ENCODE peak calls at places on chromosomes 6 and 20, in nine cellular contexts. I is activated CD4-positive, alpha-beta T cell treated with anti-CD3 and anti-CD28 coated beads, Interleukin-2, amount 50 U/mL, for 48 hours; J is NCI-H345; W is A172; G is stimulated activated CD4-positive, alpha-beta T cell treated with anti-CD3 and anti-CD28 coated beads, TNF-alpha, amount 100 ng/mL, for 24 hours; M is pulmonary artery endothelial cell; C is fibroblast of the aortic adventitia; Z is CD8-positive, alpha-beta memory T cell; F is amygdala. P is an unnamed sample.

GRCh38 chr20:51388756-51389542 is 153.6 kb downstream of the NFATC2 start:
- DNase-seq in I (no peak), J (no peak), W (no peak), G (no peak), M (no peak), C (no peak), Z (no peak), F (no peak), P (no peak)

GRCh38 chr20:63498950-63499332 is at the start of gene EEF1A2:
- DNase-seq in I (no peak), J (peak), W (no peak), G (no peak), M (no peak), C (no peak), Z (peak), F (no peak), P (peak)

GRCh38 chr6:119957195-119957594 is 607.6 kb upstream of the MAN1A1 start:
- DNase-seq in I (no peak), J (no peak), W (no peak), G (no peak), M (no peak), C (no peak), Z (no peak), F (no peak), P (no peak)

GRCh38 chr6:79040083-79040482 is 38.0 kb downstream of the PHIP start:
- DNase-seq in I (peak), J (no peak), W (no peak), G (no peak), M (no peak), C (no peak), Z (no peak), F (no peak), P (no peak)

GRCh38 chr6:89605861-89606260 is 32.7 kb downstream of the LYRM2 start:
- DNase-seq in I (no peak), J (no peak), W (no peak), G (no peak), M (no peak), C (no peak), Z (no peak), F (no peak), P (no peak)

GRCh38 chr20:18019068-18019467 is 38.6 kb downstream of the OVOL2 start:
- DNase-seq in I (peak), J (no peak), W (peak), G (no peak), M (no peak), C (peak), Z (no peak), F (no peak), P (no peak)

GRCh38 chr6:7404546-7404945 is 14.9 kb downstream of the RIOK1 start:
- DNase-seq in I (no peak), J (no peak), W (no peak), G (no peak), M (no peak), C (no peak), Z (no peak), F (no peak), P (no peak)

GRCh38 chr6:143141442-143141841 is 80.8 kb downstream of the AIG1 start:
- DNase-seq in I (no peak), J (no peak), W (no peak), G (no peak), M (no peak), C (no peak), Z (no peak), F (no peak), P (no peak)

GRCh38 chr6:89768324-89768723 is 51.3 kb downstream of the MDN1 start:
- DNase-seq in I (no peak), J (no peak), W (no peak), G (no peak), M (no peak), C (no peak), Z (no peak), F (no peak), P (no peak)

GRCh38 chr6:142856607-142856856 is 88.4 kb downstream of the HIVEP2 start:
- DNase-seq in I (no peak), J (no peak), W (no peak), G (no peak), M (no peak), C (no peak), Z (no peak), F (no peak), P (no peak)

GRCh38 chr6:75217203-75217602 is 11.3 kb upstream of the COL12A1 start:
- DNase-seq in I (no peak), J (no peak), W (peak), G (no peak), M (no peak), C (peak), Z (no peak), F (no peak), P (no peak)

GRCh38 chr6:165677091-165677490 is 14.1 kb upstream of the PDE10A start:
- DNase-seq in I (no peak), J (no peak), W (no peak), G (no peak), M (no peak), C (no peak), Z (no peak), F (no peak), P (no peak)

GRCh38 chr6:84618046-84618752 is 146.2 kb downstream of the TBX18 start:
- DNase-seq in I (no peak), J (no peak), W (peak), G (no peak), M (peak), C (peak), Z (no peak), F (no peak), P (no peak)

GRCh38 chr6:26183581-26184408 is 96.6 kb downstream of the HFE start:
- DNase-seq in I (peak), J (no peak), W (peak), G (peak), M (no peak), C (peak), Z (peak), F (peak), P (peak)

GRCh38 chr6:37920667-37921066 is 101.1 kb downstream of the ZFAND3 start:
- DNase-seq in I (no peak), J (peak), W (no peak), G (no peak), M (no peak), C (no peak), Z (no peak), F (no peak), P (no peak)

GRCh38 chr20:37502654-37503053 is 18.4 kb upstream of the NNAT start:
- DNase-seq in I (no peak), J (no peak), W (no peak), G (no peak), M (no peak), C (no peak), Z (no peak), F (no peak), P (no peak)

GRCh38 chr6:11172501-11173337 is 59.7 kb downstream of the NEDD9 start:
- DNase-seq in I (peak), J (peak), W (peak), G (peak), M (no peak), C (peak), Z (peak), F (no peak), P (peak)

GRCh38 chr20:24303393-24303792 is 166.0 kb upstream of the SYNDIG1 start:
- DNase-seq in I (no peak), J (no peak), W (peak), G (no peak), M (no peak), C (peak), Z (no peak), F (no peak), P (no peak)

GRCh38 chr6:87391334-87391733 is 16.4 kb upstream of the CFAP206 start:
- DNase-seq in I (no peak), J (peak), W (peak), G (no peak), M (no peak), C (peak), Z (no peak), F (no peak), P (no peak)

GRCh38 chr6:10141756-10142443 is 273.0 kb downstream of the TFAP2A start:
- DNase-seq in I (no peak), J (no peak), W (no peak), G (no peak), M (no peak), C (no peak), Z (no peak), F (no peak), P (no peak)